ENCODE peak calls at places on chromosomes 5 and 9, in eight cellular contexts. One of them, this sample, is unnamed.

GRCh38 chr9:69542048-69542447 is 130.1 kb downstream of the APBA1 start:
- DNase-seq in AG09319: no peak
- DNase-seq in BJ: no peak
- DNase-seq in Panc1: no peak
- DNase-seq in uterus: no peak
- DNase-seq in MM.1S: no peak
- DNase-seq in spleen: no peak
- DNase-seq in cardiac fibroblast: no peak
- DNase-seq in this sample: no peak

GRCh38 chr9:89168901-89169813 is 9.5 kb downstream of the SHC3 start:
- DNase-seq in AG09319: no peak
- DNase-seq in spleen: no peak
- DNase-seq in cardiac fibroblast: no peak
- DNase-seq in BJ: no peak
- DNase-seq in Panc1: no peak
- DNase-seq in uterus: no peak
- DNase-seq in MM.1S: no peak
- DNase-seq in this sample: no peak

GRCh38 chr9:18566125-18566524 is 92.2 kb downstream of the ADAMTSL1 start:
- DNase-seq in spleen: no peak
- DNase-seq in Panc1: peak; percentile 2
- DNase-seq in MM.1S: no peak
- DNase-seq in uterus: no peak
- DNase-seq in BJ: peak; percentile 50
- DNase-seq in AG09319: no peak
- DNase-seq in cardiac fibroblast: peak; percentile 86
- DNase-seq in this sample: no peak

GRCh38 chr5:58842851-58843250 is 260.0 kb downstream of the RAB3C start:
- DNase-seq in AG09319: no peak
- DNase-seq in spleen: no peak
- DNase-seq in MM.1S: no peak
- DNase-seq in Panc1: no peak
- DNase-seq in uterus: no peak
- DNase-seq in BJ: no peak
- DNase-seq in cardiac fibroblast: peak; percentile 26
- DNase-seq in this sample: no peak

GRCh38 chr9:35177520-35177919 is 15.7 kb downstream of the UNC13B start:
- DNase-seq in MM.1S: no peak
- DNase-seq in cardiac fibroblast: no peak
- DNase-seq in BJ: no peak
- DNase-seq in Panc1: no peak
- DNase-seq in uterus: no peak
- DNase-seq in AG09319: no peak
- DNase-seq in spleen: no peak
- DNase-seq in this sample: no peak

GRCh38 chr9:123933801-123934200 is 3.9 kb upstream of the DENND1A start:
- DNase-seq in uterus: no peak
- DNase-seq in MM.1S: no peak
- DNase-seq in cardiac fibroblast: no peak
- DNase-seq in AG09319: no peak
- DNase-seq in BJ: no peak
- DNase-seq in Panc1: no peak
- DNase-seq in spleen: no peak
- DNase-seq in this sample: no peak

GRCh38 chr9:16611969-16612368 is 258.5 kb downstream of the BNC2 start:
- DNase-seq in AG09319: peak; percentile 56
- DNase-seq in Panc1: no peak
- DNase-seq in cardiac fibroblast: peak; percentile 39
- DNase-seq in uterus: no peak
- DNase-seq in MM.1S: no peak
- DNase-seq in BJ: peak; percentile 50
- DNase-seq in spleen: no peak
- DNase-seq in this sample: no peak

GRCh38 chr9:88313364-88314220 is 74.7 kb upstream of the SPIN1 start:
- DNase-seq in spleen: no peak
- DNase-seq in uterus: no peak
- DNase-seq in MM.1S: no peak
- DNase-seq in BJ: no peak
- DNase-seq in Panc1: no peak
- DNase-seq in cardiac fibroblast: no peak
- DNase-seq in AG09319: no peak
- DNase-seq in this sample: peak; percentile 20

GRCh38 chr5:63306909-63307308 is 655.3 kb downstream of the HTR1A start:
- DNase-seq in spleen: no peak
- DNase-seq in cardiac fibroblast: no peak
- DNase-seq in uterus: no peak
- DNase-seq in Panc1: no peak
- DNase-seq in AG09319: no peak
- DNase-seq in BJ: no peak
- DNase-seq in MM.1S: no peak
- DNase-seq in this sample: no peak

GRCh38 chr5:127930311-127930710 is 153.3 kb upstream of the SLC12A2 start:
- DNase-seq in MM.1S: no peak
- DNase-seq in Panc1: no peak
- DNase-seq in spleen: no peak
- DNase-seq in cardiac fibroblast: peak; percentile 89
- DNase-seq in BJ: no peak
- DNase-seq in uterus: no peak
- DNase-seq in AG09319: no peak
- DNase-seq in this sample: no peak

GRCh38 chr5:143014017-143014651 is 244.0 kb downstream of the ARHGAP26 start:
- DNase-seq in BJ: no peak
- DNase-seq in MM.1S: no peak
- DNase-seq in AG09319: no peak
- DNase-seq in uterus: no peak
- DNase-seq in cardiac fibroblast: peak; percentile 42
- DNase-seq in spleen: peak; percentile 75
- DNase-seq in Panc1: no peak
- DNase-seq in this sample: no peak

GRCh38 chr5:153515269-153515668 is 24.8 kb downstream of the GRIA1 start:
- DNase-seq in cardiac fibroblast: peak; percentile 72
- DNase-seq in AG09319: peak; percentile 40
- DNase-seq in uterus: no peak
- DNase-seq in spleen: no peak
- DNase-seq in BJ: no peak
- DNase-seq in Panc1: no peak
- DNase-seq in MM.1S: no peak
- DNase-seq in this sample: no peak

GRCh38 chr9:18861599-18862546 is 171.1 kb downstream of the SAXO1 start:
- DNase-seq in uterus: peak; percentile 69
- DNase-seq in BJ: no peak
- DNase-seq in Panc1: no peak
- DNase-seq in cardiac fibroblast: peak; percentile 56
- DNase-seq in spleen: no peak
- DNase-seq in AG09319: peak; percentile 11
- DNase-seq in MM.1S: no peak
- DNase-seq in this sample: no peak

GRCh38 chr9:4297795-4298254 is 2.0 kb downstream of the GLIS3 start:
- DNase-seq in BJ: no peak
- DNase-seq in spleen: peak; percentile 81
- DNase-seq in Panc1: no peak
- DNase-seq in MM.1S: peak; percentile 67
- DNase-seq in cardiac fibroblast: peak; percentile 80
- DNase-seq in AG09319: no peak
- DNase-seq in uterus: peak; percentile 73
- DNase-seq in this sample: no peak

GRCh38 chr5:14706615-14707021 is 42.1 kb downstream of the OTULIN start:
- DNase-seq in AG09319: no peak
- DNase-seq in BJ: peak; percentile 58
- DNase-seq in uterus: no peak
- DNase-seq in spleen: no peak
- DNase-seq in Panc1: no peak
- DNase-seq in MM.1S: no peak
- DNase-seq in cardiac fibroblast: peak; percentile 70
- DNase-seq in this sample: no peak

GRCh38 chr9:34560574-34561229 is 28.8 kb downstream of the CNTFR start:
- DNase-seq in MM.1S: no peak
- DNase-seq in uterus: no peak
- DNase-seq in BJ: no peak
- DNase-seq in cardiac fibroblast: no peak
- DNase-seq in AG09319: no peak
- DNase-seq in spleen: no peak
- DNase-seq in Panc1: no peak
- DNase-seq in this sample: peak; percentile 58

GRCh38 chr5:53425598-53426516 is 54.6 kb upstream of the FST start:
- DNase-seq in Panc1: no peak
- DNase-seq in MM.1S: peak; percentile 47
- DNase-seq in AG09319: no peak
- DNase-seq in uterus: no peak
- DNase-seq in spleen: no peak
- DNase-seq in cardiac fibroblast: no peak
- DNase-seq in BJ: no peak
- DNase-seq in this sample: no peak

GRCh38 chr5:6837519-6838110 is 124.4 kb downstream of the TENT4A start:
- DNase-seq in cardiac fibroblast: no peak
- DNase-seq in spleen: no peak
- DNase-seq in uterus: no peak
- DNase-seq in BJ: no peak
- DNase-seq in AG09319: no peak
- DNase-seq in Panc1: peak; percentile 13
- DNase-seq in MM.1S: no peak
- DNase-seq in this sample: no peak

GRCh38 chr9:124855944-124856773 is 2.9 kb downstream of the WDR38 start:
- DNase-seq in Panc1: no peak
- DNase-seq in uterus: no peak
- DNase-seq in cardiac fibroblast: no peak
- DNase-seq in MM.1S: no peak
- DNase-seq in BJ: no peak
- DNase-seq in spleen: peak; percentile 77
- DNase-seq in AG09319: no peak
- DNase-seq in this sample: no peak

GRCh38 chr9:121634800-121635261 is 16.6 kb upstream of the DAB2IP start:
- DNase-seq in uterus: peak; percentile 54
- DNase-seq in spleen: no peak
- DNase-seq in BJ: no peak
- DNase-seq in MM.1S: no peak
- DNase-seq in AG09319: no peak
- DNase-seq in Panc1: no peak
- DNase-seq in cardiac fibroblast: peak; percentile 13
- DNase-seq in this sample: no peak
- TF ChIP-seq CTCF in uterus: peak; percentile 48
- TF ChIP-seq CTCF in spleen: peak; percentile 27
- TF ChIP-seq CTCF in BJ: peak; percentile 61
- TF ChIP-seq CTCF in MM.1S: peak; percentile 31
- TF ChIP-seq CTCF in AG09319: peak; percentile 50
- TF ChIP-seq CTCF in Panc1: peak; percentile 82
- TF ChIP-seq CTCF in cardiac fibroblast: peak; percentile 61
- TF ChIP-seq CTCF in this sample: peak; percentile 76

GRCh38 chr5:159316519-159317383 is 13.5 kb downstream of the IL12B start:
- DNase-seq in BJ: no peak
- DNase-seq in cardiac fibroblast: peak; percentile 80
- DNase-seq in Panc1: peak; percentile 35
- DNase-seq in MM.1S: peak; percentile 61
- DNase-seq in spleen: no peak
- DNase-seq in uterus: no peak
- DNase-seq in AG09319: no peak
- DNase-seq in this sample: no peak
- TF ChIP-seq CTCF in BJ: peak; percentile 72
- TF ChIP-seq CTCF in cardiac fibroblast: peak; percentile 78
- TF ChIP-seq CTCF in Panc1: peak; percentile 84
- TF ChIP-seq CTCF in MM.1S: peak; percentile 70
- TF ChIP-seq CTCF in spleen: peak; percentile 52
- TF ChIP-seq CTCF in uterus: peak; percentile 10
- TF ChIP-seq CTCF in AG09319: peak; percentile 72
- TF ChIP-seq CTCF in this sample: peak; percentile 85

GRCh38 chr5:170691623-170692022 is 91.9 kb upstream of the GABRP start:
- DNase-seq in uterus: no peak
- DNase-seq in spleen: no peak
- DNase-seq in BJ: no peak
- DNase-seq in AG09319: no peak
- DNase-seq in cardiac fibroblast: no peak
- DNase-seq in MM.1S: no peak
- DNase-seq in Panc1: no peak
- DNase-seq in this sample: no peak
- TF ChIP-seq CTCF in uterus: no peak
- TF ChIP-seq CTCF in spleen: no peak
- TF ChIP-seq CTCF in BJ: no peak
- TF ChIP-seq CTCF in AG09319: no peak
- TF ChIP-seq CTCF in cardiac fibroblast: no peak
- TF ChIP-seq CTCF in MM.1S: no peak
- TF ChIP-seq CTCF in Panc1: no peak
- TF ChIP-seq CTCF in this sample: no peak

GRCh38 chr5:98961665-98962344 is 33.0 kb upstream of the CHD1 start:
- DNase-seq in Panc1: no peak
- DNase-seq in AG09319: no peak
- DNase-seq in uterus: no peak
- DNase-seq in MM.1S: no peak
- DNase-seq in BJ: no peak
- DNase-seq in spleen: no peak
- DNase-seq in cardiac fibroblast: no peak
- DNase-seq in this sample: no peak

GRCh38 chr5:98963019-98963418 is 34.2 kb upstream of the CHD1 start:
- DNase-seq in BJ: no peak
- DNase-seq in uterus: no peak
- DNase-seq in cardiac fibroblast: no peak
- DNase-seq in AG09319: no peak
- DNase-seq in spleen: no peak
- DNase-seq in MM.1S: no peak
- DNase-seq in Panc1: no peak
- DNase-seq in this sample: no peak

GRCh38 chr5:98962587-98962986 is 33.8 kb upstream of the CHD1 start:
- DNase-seq in Panc1: no peak
- DNase-seq in MM.1S: no peak
- DNase-seq in spleen: no peak
- DNase-seq in BJ: no peak
- DNase-seq in AG09319: no peak
- DNase-seq in cardiac fibroblast: no peak
- DNase-seq in uterus: no peak
- DNase-seq in this sample: no peak

GRCh38 chr5:98954392-98955028 is 25.7 kb upstream of the CHD1 start:
- DNase-seq in uterus: no peak
- DNase-seq in MM.1S: no peak
- DNase-seq in AG09319: no peak
- DNase-seq in cardiac fibroblast: no peak
- DNase-seq in Panc1: no peak
- DNase-seq in spleen: no peak
- DNase-seq in BJ: no peak
- DNase-seq in this sample: no peak

GRCh38 chr5:98957307-98957706 is 28.5 kb upstream of the CHD1 start:
- DNase-seq in BJ: no peak
- DNase-seq in spleen: no peak
- DNase-seq in AG09319: no peak
- DNase-seq in MM.1S: no peak
- DNase-seq in Panc1: no peak
- DNase-seq in cardiac fibroblast: no peak
- DNase-seq in uterus: no peak
- DNase-seq in this sample: no peak
- TF ChIP-seq CTCF in BJ: no peak
- TF ChIP-seq CTCF in spleen: no peak
- TF ChIP-seq CTCF in AG09319: no peak
- TF ChIP-seq CTCF in MM.1S: no peak
- TF ChIP-seq CTCF in Panc1: no peak
- TF ChIP-seq CTCF in cardiac fibroblast: no peak
- TF ChIP-seq CTCF in uterus: no peak
- TF ChIP-seq CTCF in this sample: no peak

This sample was measured in chondrocyte.